ENCODE peak calls at places on chromosomes 3 and 15, in six cellular contexts. One of them, this sample, is unnamed.

GRCh38 chr3:130354430-130354829 is 9.0 kb downstream of the COL6A5 start:
- DNase-seq in AG10803: peak
- DNase-seq in fibroblast of mammary gland: peak
- DNase-seq in body of pancreas: no peak
- DNase-seq in breast epithelium: no peak
- DNase-seq in HFF-Myc: no peak
- DNase-seq in this sample: no peak

GRCh38 chr15:28131946-28132345 is 32.8 kb upstream of the OCA2 start:
- DNase-seq in body of pancreas: no peak
- DNase-seq in HFF-Myc: no peak
- DNase-seq in breast epithelium: no peak
- DNase-seq in fibroblast of mammary gland: no peak
- DNase-seq in AG10803: no peak
- DNase-seq in this sample: no peak

GRCh38 chr3:121995190-121996137 is 26.6 kb downstream of the ILDR1 start:
- DNase-seq in breast epithelium: peak
- DNase-seq in body of pancreas: peak
- DNase-seq in HFF-Myc: peak
- DNase-seq in fibroblast of mammary gland: peak
- DNase-seq in AG10803: peak
- DNase-seq in this sample: peak

GRCh38 chr3:140470962-140471361 is 206.9 kb upstream of the TRIM42 start:
- DNase-seq in breast epithelium: no peak
- DNase-seq in HFF-Myc: no peak
- DNase-seq in AG10803: no peak
- DNase-seq in body of pancreas: no peak
- DNase-seq in fibroblast of mammary gland: peak
- DNase-seq in this sample: no peak

GRCh38 chr15:77667351-77667750 is 34.6 kb upstream of the LINGO1 start:
- DNase-seq in HFF-Myc: no peak
- DNase-seq in breast epithelium: no peak
- DNase-seq in AG10803: no peak
- DNase-seq in body of pancreas: no peak
- DNase-seq in fibroblast of mammary gland: no peak
- DNase-seq in this sample: no peak

GRCh38 chr15:70439880-70440279 is 323.5 kb downstream of the UACA start:
- DNase-seq in breast epithelium: no peak
- DNase-seq in AG10803: no peak
- DNase-seq in body of pancreas: no peak
- DNase-seq in fibroblast of mammary gland: no peak
- DNase-seq in HFF-Myc: no peak
- DNase-seq in this sample: no peak

GRCh38 chr15:68526269-68526668 is 52.5 kb upstream of the CORO2B start:
- DNase-seq in fibroblast of mammary gland: peak
- DNase-seq in HFF-Myc: peak
- DNase-seq in AG10803: peak
- DNase-seq in breast epithelium: no peak
- DNase-seq in body of pancreas: no peak
- DNase-seq in this sample: no peak

GRCh38 chr15:100588638-100589242 is 13.2 kb downstream of the LINS1 start:
- DNase-seq in fibroblast of mammary gland: peak
- DNase-seq in breast epithelium: no peak
- DNase-seq in AG10803: no peak
- DNase-seq in body of pancreas: no peak
- DNase-seq in HFF-Myc: no peak
- DNase-seq in this sample: no peak

GRCh38 chr3:116192464-116192863 is 252.8 kb downstream of the LSAMP start:
- DNase-seq in HFF-Myc: no peak
- DNase-seq in fibroblast of mammary gland: no peak
- DNase-seq in breast epithelium: no peak
- DNase-seq in body of pancreas: no peak
- DNase-seq in AG10803: no peak
- DNase-seq in this sample: no peak

GRCh38 chr3:143035466-143036214 is 34.3 kb downstream of the U2SURP start:
- DNase-seq in breast epithelium: no peak
- DNase-seq in HFF-Myc: no peak
- DNase-seq in AG10803: peak
- DNase-seq in body of pancreas: no peak
- DNase-seq in fibroblast of mammary gland: peak
- DNase-seq in this sample: no peak

GRCh38 chr15:57213783-57214366 is 162.4 kb upstream of the CGNL1 start:
- DNase-seq in AG10803: peak
- DNase-seq in HFF-Myc: peak
- DNase-seq in body of pancreas: no peak
- DNase-seq in fibroblast of mammary gland: peak
- DNase-seq in breast epithelium: no peak
- DNase-seq in this sample: no peak

GRCh38 chr3:75001330-75001729 is 386.9 kb upstream of the CNTN3 start:
- DNase-seq in fibroblast of mammary gland: peak
- DNase-seq in body of pancreas: no peak
- DNase-seq in HFF-Myc: no peak
- DNase-seq in AG10803: peak
- DNase-seq in breast epithelium: no peak
- DNase-seq in this sample: no peak

GRCh38 chr3:134743006-134743405 is 52.1 kb upstream of the EPHB1 start:
- DNase-seq in AG10803: no peak
- DNase-seq in fibroblast of mammary gland: no peak
- DNase-seq in body of pancreas: no peak
- DNase-seq in breast epithelium: no peak
- DNase-seq in HFF-Myc: no peak
- DNase-seq in this sample: no peak

GRCh38 chr15:73897441-73898261 is 24.3 kb downstream of the TBC1D21 start:
- DNase-seq in fibroblast of mammary gland: peak
- DNase-seq in body of pancreas: peak
- DNase-seq in HFF-Myc: peak
- DNase-seq in breast epithelium: no peak
- DNase-seq in AG10803: peak
- DNase-seq in this sample: peak

GRCh38 chr3:39718674-39719595 is 90.5 kb upstream of the MYRIP start:
- DNase-seq in fibroblast of mammary gland: peak
- DNase-seq in HFF-Myc: peak
- DNase-seq in body of pancreas: no peak
- DNase-seq in AG10803: peak
- DNase-seq in breast epithelium: no peak
- DNase-seq in this sample: no peak

GRCh38 chr3:194532591-194532990 is 45.8 kb upstream of the ATP13A3 start:
- DNase-seq in fibroblast of mammary gland: peak
- DNase-seq in HFF-Myc: peak
- DNase-seq in breast epithelium: no peak
- DNase-seq in AG10803: peak
- DNase-seq in body of pancreas: no peak
- DNase-seq in this sample: no peak

GRCh38 chr3:81003008-81003407 is 758.4 kb downstream of the GBE1 start:
- DNase-seq in HFF-Myc: no peak
- DNase-seq in fibroblast of mammary gland: no peak
- DNase-seq in breast epithelium: no peak
- DNase-seq in AG10803: no peak
- DNase-seq in body of pancreas: no peak
- DNase-seq in this sample: no peak

GRCh38 chr3:81003817-81004216 is 757.6 kb downstream of the GBE1 start:
- DNase-seq in fibroblast of mammary gland: no peak
- DNase-seq in breast epithelium: no peak
- DNase-seq in AG10803: no peak
- DNase-seq in HFF-Myc: no peak
- DNase-seq in body of pancreas: no peak
- DNase-seq in this sample: no peak

GRCh38 chr3:81005992-81006391 is 755.5 kb downstream of the GBE1 start:
- DNase-seq in HFF-Myc: no peak
- DNase-seq in body of pancreas: no peak
- DNase-seq in breast epithelium: no peak
- DNase-seq in fibroblast of mammary gland: no peak
- DNase-seq in AG10803: no peak
- DNase-seq in this sample: no peak
- TF ChIP-seq CTCF in HFF-Myc: no peak
- TF ChIP-seq CTCF in body of pancreas: no peak
- TF ChIP-seq CTCF in breast epithelium: no peak
- TF ChIP-seq CTCF in fibroblast of mammary gland: no peak
- TF ChIP-seq CTCF in AG10803: no peak
- TF ChIP-seq CTCF in this sample: peak

DNA sequence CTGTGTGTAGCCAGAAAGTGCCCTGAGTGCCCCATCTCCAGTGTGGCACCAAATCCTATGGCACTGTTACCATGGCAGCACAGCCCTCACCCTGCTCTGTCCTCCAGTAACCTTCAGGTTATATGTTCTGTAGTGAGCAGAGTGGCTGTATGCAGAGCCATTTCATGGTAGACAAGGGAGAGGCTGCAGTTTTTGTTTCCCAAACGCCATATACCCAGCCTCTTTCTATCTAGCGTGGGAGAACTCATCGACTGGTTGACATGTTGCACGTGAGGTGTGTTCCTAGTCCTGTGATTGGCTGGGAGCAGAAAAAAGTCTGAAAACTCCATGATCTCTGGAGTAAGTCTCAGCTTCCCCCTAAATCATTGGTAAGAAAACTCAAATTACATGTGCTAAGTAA is 2.0 kb downstream of the SIDT1 start:
- DNase-seq in AG10803: no peak
- DNase-seq in breast epithelium: no peak
- DNase-seq in HFF-Myc: no peak
- DNase-seq in body of pancreas: no peak
- DNase-seq in fibroblast of mammary gland: no peak
- DNase-seq in this sample: no peak
- H3K4me3 ChIP-seq in AG10803: no peak
- H3K4me3 ChIP-seq in breast epithelium: no peak
- H3K4me3 ChIP-seq in HFF-Myc: no peak
- H3K4me3 ChIP-seq in body of pancreas: no peak
- H3K4me3 ChIP-seq in fibroblast of mammary gland: no peak
- H3K4me3 ChIP-seq in this sample: no peak

GRCh38 chr3:66525771-66526170 is 24.9 kb upstream of the LRIG1 start:
- DNase-seq in HFF-Myc: no peak
- DNase-seq in AG10803: no peak
- DNase-seq in breast epithelium: no peak
- DNase-seq in fibroblast of mammary gland: no peak
- DNase-seq in body of pancreas: no peak
- DNase-seq in this sample: no peak
- TF ChIP-seq CTCF in HFF-Myc: no peak
- TF ChIP-seq CTCF in AG10803: no peak
- TF ChIP-seq CTCF in breast epithelium: no peak
- TF ChIP-seq CTCF in fibroblast of mammary gland: no peak
- TF ChIP-seq CTCF in body of pancreas: no peak
- TF ChIP-seq CTCF in this sample: no peak

GRCh38 chr15:62749445-62749844 is 293.1 kb upstream of the TPM1 start:
- DNase-seq in body of pancreas: no peak
- DNase-seq in AG10803: no peak
- DNase-seq in breast epithelium: no peak
- DNase-seq in fibroblast of mammary gland: no peak
- DNase-seq in HFF-Myc: no peak
- DNase-seq in this sample: no peak
- H3K4me3 ChIP-seq in body of pancreas: no peak
- H3K4me3 ChIP-seq in AG10803: no peak
- H3K4me3 ChIP-seq in breast epithelium: no peak
- H3K4me3 ChIP-seq in fibroblast of mammary gland: no peak
- H3K4me3 ChIP-seq in HFF-Myc: no peak
- H3K4me3 ChIP-seq in this sample: no peak